ENCODE peak calls at places on chromosome 19, in eight cellular contexts. A is HCT116, J is HL-60, U is GM12878, C is Panc1, D is endothelial cell of umbilical vein, S is GM23338, P is spleen. W is an unnamed sample.

GRCh38 chr19:42226886-42227285 is 6.8 kb downstream of the ZNF526 start:
- DNase-seq in A (no peak), J (no peak), U (no peak), C (no peak), D (no peak), S (no peak), P (no peak), W (no peak)

GRCh38 chr19:51124216-51124615 is 490 bp upstream of the SIGLEC9 start:
- DNase-seq in A (no peak), J (no peak), U (no peak), C (no peak), D (no peak), S (no peak), P (peak; percentile 71), W (no peak)

GRCh38 chr19:4272894-4273293 is 6.2 kb upstream of the SHD start:
- DNase-seq in A (no peak), J (no peak), U (no peak), C (no peak), D (no peak), S (no peak), P (no peak), W (no peak)

GRCh38 chr19:21765151-21765550 is 2.2 kb downstream of the ZNF100 start:
- DNase-seq in A (peak; percentile 2), J (no peak), U (no peak), C (no peak), D (no peak), S (no peak), P (no peak), W (no peak)

GRCh38 chr19:6521718-6522646 is 8.8 kb upstream of the TNFSF9 start:
- DNase-seq in A (no peak), J (no peak), U (peak; percentile 95), C (no peak), D (no peak), S (peak; percentile 12), P (peak; percentile 92), W (no peak)

GRCh38 chr19:43605875-43606568 is 5.9 kb upstream of the SRRM5 start:
- DNase-seq in A (no peak), J (no peak), U (no peak), C (no peak), D (no peak), S (no peak), P (no peak), W (no peak)

GRCh38 chr19:43726736-43727592 is 11.1 kb downstream of the IRGC start:
- DNase-seq in A (no peak), J (peak; percentile 52), U (peak; percentile 20), C (no peak), D (no peak), S (no peak), P (no peak), W (no peak)

GRCh38 chr19:5805465-5806132 is 732 bp downstream of the NRTN start:
- DNase-seq in A (no peak), J (no peak), U (no peak), C (no peak), D (peak; percentile 34), S (peak; percentile 97), P (peak; percentile 85), W (no peak)

GRCh38 chr19:18300930-18301717 is 19.7 kb upstream of the JUND start:
- DNase-seq in A (no peak), J (no peak), U (no peak), C (no peak), D (no peak), S (no peak), P (no peak), W (no peak)

DNA sequence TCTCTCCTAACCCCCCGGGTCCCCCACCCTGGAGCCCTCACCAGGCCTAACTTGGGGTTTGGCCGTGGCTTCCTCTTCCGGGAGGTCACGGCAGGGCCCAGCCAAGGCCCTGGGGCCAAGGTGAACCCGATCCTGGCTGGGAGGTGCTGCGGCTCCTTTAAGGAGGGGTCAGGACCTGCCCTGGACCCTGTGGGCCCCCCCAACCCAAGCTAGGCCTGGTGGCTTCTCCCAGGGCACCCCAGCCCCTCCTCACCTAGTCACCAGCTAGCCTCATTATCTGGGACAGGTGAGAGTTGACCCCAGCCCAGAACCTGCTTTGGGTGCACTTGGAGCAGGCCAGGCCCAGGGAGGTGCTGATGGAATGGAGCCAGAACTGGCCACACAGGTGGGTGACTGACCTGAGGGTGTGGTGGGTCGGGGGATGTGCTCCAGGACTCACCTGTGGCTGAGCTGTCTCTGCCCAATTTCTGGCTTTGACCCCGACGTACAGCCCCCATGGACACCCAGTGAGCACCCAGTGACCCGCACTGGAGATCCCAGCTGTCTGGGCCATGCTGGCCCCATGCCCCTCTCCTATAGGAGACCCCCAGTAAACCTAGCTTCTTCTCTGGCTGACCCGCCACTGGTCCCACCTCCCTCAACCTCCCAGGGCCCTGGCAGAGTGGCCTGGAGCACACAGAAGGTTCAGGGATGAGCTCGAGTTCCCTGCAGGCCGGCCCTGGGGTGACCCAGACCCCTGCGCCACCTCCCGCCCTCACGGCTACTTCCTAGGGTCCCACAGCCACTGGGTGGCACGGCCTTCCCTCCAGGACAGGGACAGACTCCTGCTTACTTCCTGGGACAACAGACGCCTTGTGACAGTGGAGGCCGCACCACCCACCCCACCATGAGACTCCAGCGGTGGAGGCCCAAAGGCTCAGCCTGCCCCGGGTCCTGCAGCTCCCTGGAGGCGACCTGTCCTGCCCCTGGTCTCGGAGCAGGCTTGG is 6.7 kb upstream of the MKNK2 start:
- DNase-seq in A (no peak), J (no peak), U (no peak), C (no peak), D (no peak), S (no peak), P (peak; percentile 82), W (no peak)
- H3K27ac ChIP-seq in A (peak overlapping the region; percentile 99), J (peak overlapping the region; percentile 32), U (no peak overlapping the region), C (peak overlapping the region; percentile 88), D (no peak overlapping the region), S (no peak overlapping the region), P (peak overlapping the region; percentile 100), W (peak overlapping the region; percentile 100)

GRCh38 chr19:19324059-19324755 is 3.6 kb downstream of the MAU2 start:
- DNase-seq in A (no peak), J (no peak), U (no peak), C (no peak), D (no peak), S (no peak), P (no peak), W (no peak)
- TF ChIP-seq POLR2AphosphoS5 in A (no peak), J (no peak), U (no peak), C (no peak), D (no peak), S (no peak), P (no peak), W (no peak)

GRCh38 chr19:35006999-35007365 is 6.9 kb downstream of the GRAMD1A start:
- DNase-seq in A (no peak), J (no peak), U (no peak), C (no peak), D (no peak), S (no peak), P (peak; percentile 58), W (no peak)

GRCh38 chr19:35004517-35005255 is 4.6 kb downstream of the GRAMD1A start:
- DNase-seq in A (no peak), J (no peak), U (no peak), C (no peak), D (no peak), S (no peak), P (peak; percentile 67), W (no peak)

GRCh38 chr19:35002037-35002535 is 2.0 kb downstream of the GRAMD1A start:
- DNase-seq in A (no peak), J (no peak), U (no peak), C (no peak), D (no peak), S (no peak), P (peak; percentile 65), W (no peak)

GRCh38 chr19:35006342-35006998 is 6.3 kb downstream of the GRAMD1A start:
- DNase-seq in A (no peak), J (no peak), U (no peak), C (peak; percentile 39), D (peak; percentile 87), S (no peak), P (peak; percentile 27), W (no peak)

DNA sequence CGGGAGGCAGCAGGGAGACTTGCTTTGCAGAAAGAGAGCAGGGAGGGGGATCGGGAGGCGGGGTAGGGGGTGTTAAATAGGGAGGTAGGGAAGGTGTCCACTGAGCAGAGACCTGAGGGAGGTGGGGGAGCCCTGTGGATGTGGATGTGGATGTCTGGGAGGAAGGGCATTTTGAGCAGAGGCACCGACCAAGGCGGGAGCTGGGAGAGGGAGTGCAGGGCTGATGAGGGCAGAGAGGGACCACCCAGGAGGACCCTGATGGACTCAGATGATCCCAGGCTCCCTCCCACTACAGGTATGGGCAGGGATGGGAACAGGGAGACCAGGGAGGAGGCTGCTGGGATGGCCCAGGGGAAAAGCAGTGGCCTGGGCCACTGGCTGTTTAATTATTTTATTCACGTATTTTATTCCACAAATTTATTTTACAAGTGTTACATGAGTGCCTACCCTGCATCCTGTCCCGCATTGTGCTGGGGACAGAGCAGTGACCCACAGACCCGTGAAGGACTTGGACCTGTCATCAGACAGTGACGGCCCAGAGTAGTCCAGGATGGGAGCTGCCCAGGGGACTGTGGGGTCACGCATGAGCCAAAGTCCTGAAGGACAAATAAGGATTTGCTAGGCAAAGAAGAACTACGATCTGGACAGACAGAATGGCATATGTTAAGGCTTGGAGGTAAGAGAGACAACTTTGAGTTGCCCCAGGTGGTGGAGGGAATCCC is 5.3 kb downstream of the GRAMD1A start:
- DNase-seq in A (no peak), J (no peak), U (no peak), C (no peak), D (no peak), S (no peak), P (peak; percentile 44), W (no peak)
- H3K27ac ChIP-seq in A (no peak overlapping the region), J (no peak overlapping the region), U (no peak overlapping the region), C (no peak overlapping the region), D (peak overlapping the region; percentile 51), S (peak overlapping the region; percentile 39), P (no peak overlapping the region), W (peak overlapping the region; percentile 62)

GRCh38 chr19:13298565-13299481 is 148.6 kb downstream of the IER2 start:
- DNase-seq in A (no peak), J (no peak), U (no peak), C (no peak), D (no peak), S (peak; percentile 83), P (no peak), W (no peak)
- TF ChIP-seq POLR2AphosphoS5 in A (no peak), J (no peak), U (no peak), C (no peak), D (no peak), S (peak; percentile 52), P (no peak), W (no peak)